ENCODE peak calls at places on chromosomes 5 and 9, in five cellular contexts. K, O, M, Q and Y are unnamed samples.

GRCh38 chr5:133091034-133091433 is 39.2 kb downstream of the HSPA4 start:
- DNase-seq in Q (no peak), K (no peak), O (no peak), M (no peak), Y (no peak)

GRCh38 chr9:89621676-89622075 is 16.9 kb downstream of the GADD45G start:
- DNase-seq in M (peak; percentile 82), K (no peak), Q (no peak), O (no peak), Y (no peak)

GRCh38 chr5:18216016-18216415 is 581.8 kb downstream of the TAF11L14 start:
- DNase-seq in O (no peak), Q (no peak), M (no peak), K (no peak), Y (no peak)

GRCh38 chr9:118595719-118596305 is 773.4 kb downstream of the BRINP1 start:
- DNase-seq in O (no peak), M (peak; percentile 66), Q (no peak), K (peak; percentile 61), Y (no peak)

GRCh38 chr5:167072225-167072624 is 1219.2 kb upstream of the WWC1 start:
- DNase-seq in K (no peak), M (no peak), O (no peak), Q (no peak), Y (no peak)

GRCh38 chr9:75918909-75919308 is 28.4 kb downstream of the PCSK5 start:
- DNase-seq in K (no peak), O (peak; percentile 56), Q (no peak), M (no peak), Y (no peak)

GRCh38 chr5:435156-435790 is 7.7 kb upstream of the EXOC3 start:
- DNase-seq in K (no peak), O (no peak), Q (peak; percentile 58), M (peak; percentile 53), Y (peak; percentile 42)

GRCh38 chr5:67395790-67396418 is 199.3 kb upstream of the CD180 start:
- DNase-seq in M (no peak), O (no peak), K (no peak), Q (no peak), Y (no peak)

GRCh38 chr9:12775963-12776774 is 1.3 kb downstream of the LURAP1L start:
- DNase-seq in M (peak; percentile 96), K (peak; percentile 76), O (peak; percentile 65), Q (peak; percentile 92), Y (peak; percentile 89)

GRCh38 chr9:4152201-4152600 is 147.7 kb downstream of the GLIS3 start:
- DNase-seq in O (no peak), K (no peak), Q (no peak), M (no peak), Y (no peak)

GRCh38 chr9:124602632-124603031 is 95.4 kb upstream of the NR5A1 start:
- DNase-seq in M (no peak), K (no peak), Q (no peak), O (no peak), Y (no peak)

GRCh38 chr9:93013856-93014582 is 44.5 kb upstream of the SUSD3 start:
- DNase-seq in O (no peak), K (no peak), M (peak; percentile 40), Q (peak; percentile 60), Y (no peak)

GRCh38 chr9:76610009-76610352 is 151.0 kb downstream of the GCNT1 start:
- DNase-seq in M (peak; percentile 91), K (no peak), O (no peak), Q (peak; percentile 88), Y (peak; percentile 93)

GRCh38 chr5:136615251-136615650 is 249.9 kb upstream of the TRPC7 start:
- DNase-seq in O (no peak), M (no peak), Q (no peak), K (no peak), Y (no peak)

GRCh38 chr5:10319202-10319851 is 11.6 kb upstream of the CMBL start:
- DNase-seq in K (no peak), Q (no peak), O (no peak), M (peak; percentile 69), Y (peak; percentile 60)

GRCh38 chr9:98182889-98183599 is 9.4 kb downstream of the CORO2A start:
- DNase-seq in M (no peak), K (no peak), O (peak; percentile 3), Q (no peak), Y (no peak)
- H3K27ac ChIP-seq in M (no peak overlapping the region), K (no peak overlapping the region), O (no peak overlapping the region), Q (no peak overlapping the region), Y (no peak overlapping the region)

DNA sequence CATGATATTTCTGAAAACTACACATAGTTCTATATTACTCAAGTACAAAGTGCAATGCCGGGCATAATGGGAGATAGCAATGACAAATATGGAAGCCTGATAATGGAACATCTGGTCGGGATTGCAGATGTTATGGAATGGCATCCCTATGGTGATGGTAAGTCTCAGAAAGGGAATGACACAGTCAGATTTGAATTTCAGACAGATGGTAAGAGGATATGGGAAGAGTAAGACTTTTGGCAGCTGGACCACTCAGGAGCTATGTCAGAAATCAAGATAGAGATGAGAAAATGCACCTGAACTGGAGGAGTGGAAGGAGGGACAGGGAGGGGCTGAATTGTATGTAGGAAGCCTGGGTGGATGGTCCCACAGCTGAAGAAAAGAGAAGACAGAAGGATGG is 200.0 kb downstream of the DTWD2 start:
- DNase-seq in K (no peak), O (no peak), M (no peak), Q (no peak), Y (no peak)
- H3K27ac ChIP-seq in K (no peak overlapping the region), O (no peak overlapping the region), M (no peak overlapping the region), Q (no peak overlapping the region), Y (no peak overlapping the region)

DNA sequence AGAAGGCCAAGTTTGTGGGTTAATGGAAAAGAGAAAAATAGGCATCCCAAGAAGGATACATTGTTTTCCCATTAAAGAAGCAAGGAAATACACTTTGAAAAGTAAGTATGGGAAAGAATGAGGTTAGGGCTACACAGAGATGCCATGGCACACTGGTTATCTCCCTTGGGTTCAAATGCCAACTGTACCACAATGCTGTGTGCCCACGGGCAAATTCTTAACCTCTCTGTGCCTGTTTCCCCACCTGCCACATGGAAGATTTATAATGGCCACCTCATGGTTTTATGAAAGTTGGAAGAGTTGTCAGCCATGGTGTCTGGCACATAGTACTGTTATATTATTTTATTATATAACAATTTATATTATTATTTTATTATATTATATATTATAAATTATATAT is 16.3 kb upstream of the MGAT1 start:
- DNase-seq in Q (no peak), O (no peak), K (no peak), M (no peak), Y (no peak)
- H3K27ac ChIP-seq in Q (no peak overlapping the region), O (no peak overlapping the region), K (no peak overlapping the region), M (no peak overlapping the region), Y (no peak overlapping the region)

GRCh38 chr5:148776261-148776660 is 50.1 kb upstream of the ADRB2 start:
- DNase-seq in M (no peak), O (peak; percentile 40), Q (no peak), K (no peak), Y (no peak)

GRCh38 chr5:148780711-148781110 is 45.7 kb upstream of the ADRB2 start:
- DNase-seq in M (no peak), O (no peak), Q (no peak), K (no peak), Y (no peak)

GRCh38 chr5:148781771-148782170 is 44.6 kb upstream of the ADRB2 start:
- DNase-seq in O (no peak), K (no peak), Q (no peak), M (no peak), Y (no peak)

GRCh38 chr5:148776780-148777179 is 49.6 kb upstream of the ADRB2 start:
- DNase-seq in K (no peak), O (peak; percentile 93), M (no peak), Q (no peak), Y (no peak)

GRCh38 chr5:148778891-148779290 is 47.5 kb upstream of the ADRB2 start:
- DNase-seq in O (no peak), M (no peak), Q (no peak), K (no peak), Y (no peak)
- H3K27ac ChIP-seq in O (no peak overlapping the region), M (no peak overlapping the region), Q (no peak overlapping the region), K (no peak overlapping the region), Y (no peak overlapping the region)

DNA sequence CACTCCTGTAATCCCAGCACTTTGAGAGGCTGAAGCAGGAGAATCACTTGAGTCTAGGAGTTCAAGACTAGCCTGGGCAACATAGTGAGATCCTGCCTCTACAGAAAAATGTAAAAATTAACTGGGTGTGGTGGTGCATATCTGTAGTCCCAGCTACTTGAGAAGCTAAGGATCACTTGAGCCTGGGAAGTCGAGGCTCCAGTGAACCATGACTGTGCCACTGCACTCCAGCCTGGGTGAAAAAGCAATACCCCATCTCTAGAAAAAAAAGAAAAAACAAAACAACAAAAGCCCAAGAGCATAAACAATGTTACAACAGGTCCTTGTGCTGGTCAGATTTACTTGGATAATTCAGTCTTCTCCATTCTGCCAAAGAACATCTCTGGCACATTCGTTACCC is 44.3 kb upstream of the TGFBR1 start:
- DNase-seq in K (no peak), Q (no peak), M (no peak), O (no peak), Y (no peak)
- H3K27ac ChIP-seq in K (no peak overlapping the region), Q (no peak overlapping the region), M (no peak overlapping the region), O (no peak overlapping the region), Y (no peak overlapping the region)

DNA sequence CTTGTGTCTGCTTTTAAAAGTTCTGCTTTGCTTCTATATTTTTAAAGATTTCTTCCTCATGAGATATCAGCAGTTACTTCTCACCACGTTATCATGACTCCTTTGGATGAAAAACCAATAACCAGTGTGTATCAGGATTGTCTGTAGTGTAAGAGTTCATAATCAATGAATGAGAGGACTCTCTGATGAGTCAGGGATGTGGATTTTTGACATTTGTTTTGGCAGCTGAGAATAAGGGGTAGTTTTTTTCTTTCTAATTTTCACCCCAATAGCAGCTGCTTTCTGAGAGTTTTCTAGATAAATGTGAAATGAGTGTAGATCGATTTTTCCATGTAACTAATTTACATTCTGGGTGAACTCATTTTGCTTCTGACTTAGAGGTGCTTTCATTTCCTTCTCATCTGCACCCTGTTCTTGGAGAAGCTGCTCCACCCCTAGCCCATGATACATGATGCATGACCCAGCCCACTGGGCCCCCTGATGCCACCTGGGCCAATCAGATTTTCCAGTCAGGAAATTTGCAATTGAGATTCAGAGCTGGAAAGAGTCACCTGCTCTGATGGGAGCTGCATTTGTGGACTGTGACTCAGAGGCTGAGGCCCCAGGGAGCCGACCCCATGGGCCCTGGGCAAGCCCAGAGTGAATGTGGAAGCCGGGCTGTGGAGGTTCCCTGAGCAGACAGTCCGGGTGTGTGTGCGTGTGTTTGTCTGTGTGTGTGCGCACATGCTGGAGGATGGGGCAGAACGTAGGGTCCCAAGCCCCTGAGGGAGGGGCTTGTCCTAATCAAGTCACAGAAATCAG is 159.3 kb downstream of the RGS3 start:
- DNase-seq in Q (peak; percentile 90), M (peak; percentile 62), K (peak; percentile 55), O (peak; percentile 86), Y (no peak)
- H3K27ac ChIP-seq in Q (peak overlapping the region; percentile 41), M (no peak overlapping the region), K (peak overlapping the region; percentile 2), O (peak overlapping the region; percentile 56), Y (peak overlapping the region; percentile 33)

GRCh38 chr5:139566611-139567010 is 5.5 kb downstream of the UBE2D2 start:
- DNase-seq in Q (no peak), O (no peak), K (no peak), M (no peak), Y (no peak)

GRCh38 chr5:139562847-139563246 is 1.7 kb downstream of the UBE2D2 start:
- DNase-seq in K (no peak), M (peak; percentile 15), O (no peak), Q (no peak), Y (no peak)

GRCh38 chr5:139569276-139569955 is 8.3 kb downstream of the UBE2D2 start:
- DNase-seq in Q (no peak), K (no peak), M (no peak), O (no peak), Y (no peak)

GRCh38 chr5:139561655-139562451 is 714 bp downstream of the UBE2D2 start:
- DNase-seq in M (peak; percentile 76), K (peak; percentile 59), O (no peak), Q (peak; percentile 88), Y (peak; percentile 72)

GRCh38 chr5:139565411-139566305 is 4.5 kb downstream of the UBE2D2 start:
- DNase-seq in M (peak; percentile 22), O (no peak), Q (no peak), K (peak; percentile 56), Y (no peak)
- H3K27ac ChIP-seq in M (no peak overlapping the region), O (peak overlapping the region; percentile 21), Q (no peak overlapping the region), K (peak overlapping the region; percentile 65), Y (peak overlapping the region; percentile 13)